ENCODE peak calls at places on chromosomes 1 and 21, in ten cellular contexts. D, K, Y, F, O, P, J, V, N and B are unnamed samples.

GRCh38 chr1:168386949-168387586 is 106.4 kb downstream of the TBX19 start:
- DNase-seq in D (peak), K (no peak), Y (no peak), F (peak), O (peak), P (peak), J (peak), V (peak), N (peak), B (peak)

GRCh38 chr1:4654764-4655673 is 610 bp downstream of the AJAP1 start:
- DNase-seq in D (no peak), K (no peak), Y (no peak), F (peak), O (no peak), P (no peak), J (peak), V (peak), N (no peak), B (peak)

GRCh38 chr21:31552826-31553225 is 106.7 kb upstream of the SOD1 start:
- DNase-seq in D (no peak), K (no peak), Y (no peak), F (no peak), O (no peak), P (no peak), J (no peak), V (no peak), N (no peak), B (no peak)

GRCh38 chr1:115184260-115184950 is 95.1 kb upstream of the TSPAN2 start:
- DNase-seq in D (no peak), K (no peak), Y (no peak), F (no peak), O (no peak), P (no peak), J (no peak), V (no peak), N (no peak), B (no peak)

GRCh38 chr1:60992165-60992564 is 90.2 kb upstream of the NFIA start:
- DNase-seq in D (no peak), K (no peak), Y (no peak), F (no peak), O (no peak), P (no peak), J (no peak), V (no peak), N (no peak), B (no peak)

GRCh38 chr1:156281281-156282142 is 1.1 kb downstream of the SMG5 start:
- DNase-seq in D (peak), K (no peak), Y (no peak), F (no peak), O (no peak), P (peak), J (peak), V (no peak), N (peak), B (peak)

GRCh38 chr1:212477680-212478466 is 45.2 kb downstream of the NENF start:
- DNase-seq in D (no peak), K (no peak), Y (no peak), F (no peak), O (no peak), P (peak), J (no peak), V (no peak), N (peak), B (no peak)

GRCh38 chr1:112791723-112792104 is 76.6 kb upstream of the PPM1J start:
- DNase-seq in D (no peak), K (no peak), Y (no peak), F (no peak), O (no peak), P (no peak), J (no peak), V (no peak), N (no peak), B (no peak)

GRCh38 chr1:184407816-184408510 is 21.1 kb downstream of the C1orf21 start:
- DNase-seq in D (no peak), K (no peak), Y (no peak), F (no peak), O (no peak), P (no peak), J (no peak), V (no peak), N (no peak), B (no peak)

GRCh38 chr1:165717918-165718515 is 19.7 kb upstream of the ALDH9A1 start:
- DNase-seq in D (peak), K (peak), Y (no peak), F (peak), O (peak), P (peak), J (peak), V (peak), N (peak), B (peak)

GRCh38 chr1:156876281-156876680 is 15.6 kb downstream of the NTRK1 start:
- DNase-seq in D (no peak), K (no peak), Y (no peak), F (peak), O (no peak), P (no peak), J (peak), V (peak), N (no peak), B (no peak)

GRCh38 chr1:51636765-51637522 is 20.1 kb downstream of the OSBPL9 start:
- DNase-seq in D (no peak), K (no peak), Y (peak), F (no peak), O (peak), P (peak), J (no peak), V (no peak), N (no peak), B (no peak)

GRCh38 chr1:114108741-114109255 is 44.9 kb downstream of the SYT6 start:
- DNase-seq in D (no peak), K (peak), Y (no peak), F (no peak), O (no peak), P (no peak), J (no peak), V (no peak), N (no peak), B (peak)

DNA sequence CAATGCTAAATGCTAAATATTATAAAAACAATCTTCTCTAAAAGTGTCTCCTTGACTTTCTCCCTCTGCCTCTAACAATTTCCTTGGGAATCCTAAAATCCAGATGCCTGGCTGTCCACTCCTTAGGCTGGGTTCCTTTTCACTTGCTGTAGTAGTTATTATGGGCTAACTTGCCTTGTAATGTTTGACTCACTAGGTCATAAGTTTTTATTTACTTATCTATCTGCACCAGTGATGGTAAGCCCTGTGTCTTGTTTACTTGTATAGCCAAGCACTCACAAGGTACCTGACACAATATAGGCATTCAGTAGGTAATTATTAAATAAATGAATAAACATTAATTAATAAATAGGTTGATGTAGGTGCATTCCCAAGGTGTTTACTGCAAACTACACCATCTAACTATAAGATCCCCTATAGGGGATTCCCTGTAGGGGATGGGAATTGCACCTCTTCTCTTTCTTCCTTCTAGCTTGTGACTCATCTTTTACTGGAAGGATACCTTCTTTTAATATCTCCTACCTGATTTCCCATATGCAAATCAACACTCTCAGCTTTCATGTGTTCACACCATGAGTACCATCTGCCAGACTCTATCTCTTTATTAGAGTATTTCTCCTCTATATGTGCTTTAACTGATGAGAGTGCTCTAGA is 14.7 kb upstream of the CHIA start:
- DNase-seq in D (no peak), K (no peak), Y (no peak), F (no peak), O (no peak), P (no peak), J (no peak), V (no peak), N (no peak), B (no peak)
- TF ChIP-seq CTCF in D (no peak), K (no peak), Y (no peak), F (no peak), O (no peak), P (no peak), J (no peak), V (no peak), N (no peak), B (no peak)

DNA sequence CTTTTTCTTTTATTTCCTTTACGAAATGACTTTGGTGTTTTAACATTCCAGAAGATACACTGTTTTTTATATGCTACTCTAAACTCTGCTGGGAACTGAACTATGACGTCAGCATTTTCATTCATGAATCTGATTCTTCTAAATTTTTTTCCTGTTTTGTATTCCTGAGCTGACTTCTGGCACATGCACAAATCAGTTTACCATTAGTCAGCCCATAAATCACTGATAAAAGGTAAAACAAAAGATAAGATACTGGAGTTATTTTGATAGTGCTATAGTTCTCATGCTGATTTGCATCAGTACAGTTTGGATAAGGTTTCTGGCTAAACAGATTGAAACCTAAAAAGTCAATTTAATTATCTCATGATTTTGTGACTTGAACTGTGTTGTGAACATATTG is 10.4 kb downstream of the CAMTA1 start:
- DNase-seq in D (no peak), K (peak), Y (no peak), F (no peak), O (no peak), P (no peak), J (no peak), V (no peak), N (no peak), B (no peak)
- TF ChIP-seq CTCF in D (no peak), K (no peak), Y (no peak), F (no peak), O (no peak), P (no peak), J (no peak), V (no peak), N (no peak), B (no peak)

GRCh38 chr1:20087668-20088067 is 17.7 kb downstream of the PLA2G5 start:
- DNase-seq in D (no peak), K (no peak), Y (no peak), F (no peak), O (no peak), P (no peak), J (no peak), V (no peak), N (no peak), B (peak)
- TF ChIP-seq CTCF in D (peak), K (peak), Y (no peak), F (peak), O (no peak), P (no peak), J (peak), V (no peak), N (no peak), B (no peak)

DNA sequence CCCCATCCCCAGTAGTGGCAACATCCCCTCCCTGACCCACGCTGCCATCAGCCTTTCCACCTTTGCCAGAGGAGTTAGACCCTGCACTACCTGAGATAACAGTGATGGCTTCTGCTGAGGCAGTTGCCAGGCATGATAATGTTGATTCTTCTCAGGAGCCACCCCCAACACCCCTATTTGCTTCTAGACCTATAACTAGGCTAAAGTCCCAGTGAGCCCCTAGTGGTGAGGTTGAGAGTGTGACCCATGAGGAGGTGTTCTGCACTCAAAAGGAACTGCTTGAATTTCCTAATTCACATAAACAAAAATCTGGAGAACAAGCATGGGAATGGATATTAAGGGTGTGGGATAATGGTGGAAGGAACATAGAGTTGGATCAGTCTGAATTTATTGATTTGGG is 159.6 kb upstream of the COL11A1 start:
- DNase-seq in D (no peak), K (no peak), Y (no peak), F (no peak), O (no peak), P (no peak), J (peak), V (no peak), N (no peak), B (no peak)
- TF ChIP-seq CTCF in D (no peak), K (no peak), Y (no peak), F (no peak), O (no peak), P (no peak), J (peak), V (no peak), N (no peak), B (no peak)

GRCh38 chr1:105793541-105794146 is 1262.8 kb upstream of the PRMT6 start:
- DNase-seq in D (peak), K (peak), Y (no peak), F (peak), O (peak), P (peak), J (peak), V (peak), N (peak), B (peak)
- TF ChIP-seq CTCF in D (peak), K (peak), Y (no peak), F (peak), O (peak), P (no peak), J (peak), V (peak), N (peak), B (peak)

DNA sequence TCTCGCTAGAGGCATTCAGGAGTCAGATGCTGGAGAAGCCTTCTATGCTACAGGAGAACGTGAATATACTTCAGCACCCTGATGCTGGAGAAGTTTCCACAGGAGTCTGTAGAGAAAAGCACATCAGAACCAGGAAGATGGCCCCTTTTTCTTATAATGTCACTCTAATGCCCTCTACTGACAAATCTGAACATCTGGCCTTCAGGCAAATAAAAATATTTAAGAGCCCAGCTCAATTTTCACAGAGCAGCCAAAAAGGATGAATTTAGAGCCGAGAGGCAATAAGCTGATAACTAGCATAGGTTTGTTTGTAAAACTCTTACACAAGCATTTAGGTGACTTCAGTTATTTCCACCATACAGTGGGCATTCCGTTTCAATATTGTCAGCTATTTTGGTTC is 3.8 kb upstream of the RRP15 start:
- DNase-seq in D (no peak), K (no peak), Y (no peak), F (no peak), O (no peak), P (no peak), J (no peak), V (no peak), N (no peak), B (no peak)
- TF ChIP-seq CTCF in D (no peak), K (no peak), Y (no peak), F (no peak), O (no peak), P (no peak), J (no peak), V (no peak), N (no peak), B (no peak)

GRCh38 chr1:104120488-104120887 is 370.8 kb downstream of the AMY1C start:
- DNase-seq in D (no peak), K (no peak), Y (no peak), F (no peak), O (no peak), P (no peak), J (no peak), V (no peak), N (no peak), B (no peak)
- TF ChIP-seq CTCF in D (no peak), K (no peak), Y (no peak), F (no peak), O (no peak), P (no peak), J (peak), V (peak), N (no peak), B (no peak)